ENCODE peak calls at places on chromosomes 16 and 17, in four cellular contexts. M is adrenal gland, J is right lobe of liver, H is A673. L is an unnamed sample.

GRCh38 chr17:21119945-21120249 is 6.9 kb upstream of the DHRS7B start:
- DNase-seq in H (no peak), J (no peak), M (peak; percentile 29), L (no peak)

GRCh38 chr17:74276561-74277009 is 2.6 kb downstream of the DNAI2 start:
- DNase-seq in H (no peak), J (no peak), M (no peak), L (no peak)

GRCh38 chr17:75093543-75094158 is 5.9 kb downstream of the SLC16A5 start:
- DNase-seq in M (no peak), H (no peak), J (no peak), L (no peak)

GRCh38 chr16:1428511-1428910 is 2.4 kb upstream of the PERCC1 start:
- DNase-seq in M (no peak), J (no peak), H (no peak), L (no peak)

GRCh38 chr16:2473999-2474876 is 689 bp upstream of the TBC1D24 start:
- DNase-seq in M (no peak), H (peak; percentile 70), J (peak; percentile 69), L (no peak)

GRCh38 chr16:4501071-4501478 is 24.9 kb downstream of the HMOX2 start:
- DNase-seq in J (no peak), M (no peak), H (no peak), L (peak; percentile 12)

GRCh38 chr17:49859991-49860953 is 12.4 kb upstream of the TAC4 start:
- DNase-seq in M (no peak), J (no peak), H (no peak), L (no peak)

GRCh38 chr16:87541004-87541881 is 48.4 kb upstream of the ZCCHC14 start:
- DNase-seq in J (peak; percentile 77), M (peak; percentile 66), H (peak; percentile 54), L (peak; percentile 86)

GRCh38 chr16:66273644-66274334 is 92.7 kb upstream of the CDH5 start:
- DNase-seq in H (no peak), J (no peak), M (peak; percentile 45), L (no peak)

GRCh38 chr16:64717871-64718270 is 404.0 kb downstream of the CDH11 start:
- DNase-seq in M (no peak), J (no peak), H (no peak), L (no peak)

GRCh38 chr16:85911531-85911930 is 12.6 kb downstream of the IRF8 start:
- DNase-seq in J (no peak), M (no peak), H (no peak), L (peak; percentile 65)

GRCh38 chr17:74619077-74619673 is 4.4 kb downstream of the CD300E start:
- DNase-seq in M (no peak), J (no peak), H (no peak), L (no peak)

GRCh38 chr17:82031885-82032627 is 578 bp downstream of the RAC3 start:
- DNase-seq in M (no peak), J (no peak), H (no peak), L (no peak)

GRCh38 chr17:1880851-1881630 is 51.2 kb downstream of the RPA1 start:
- DNase-seq in M (no peak), H (no peak), J (no peak), L (no peak)

GRCh38 chr17:70629902-70630301 is 460.6 kb downstream of the KCNJ2 start:
- DNase-seq in J (no peak), H (no peak), M (no peak), L (no peak)

GRCh38 chr17:35799942-35800341 is 4.5 kb upstream of the MMP28 start:
- DNase-seq in J (peak; percentile 93), H (no peak), M (peak; percentile 91), L (peak; percentile 87)

GRCh38 chr17:28725166-28725659 is 820 bp downstream of the TLCD1 start:
- DNase-seq in J (no peak), M (no peak), H (peak; percentile 76), L (no peak)

GRCh38 chr16:21611546-21612384 is 12.4 kb downstream of the METTL9 start:
- DNase-seq in J (no peak), M (no peak), H (peak; percentile 62), L (no peak)

GRCh38 chr16:67248401-67249177 is at the start of gene SLC9A5:
- DNase-seq in J (no peak), M (no peak), H (no peak), L (peak; percentile 81)

GRCh38 chr17:49101054-49101534 is 31.5 kb upstream of the B4GALNT2 start:
- DNase-seq in M (no peak), J (no peak), H (no peak), L (no peak)

GRCh38 chr16:75329933-75330332 is 78.5 kb upstream of the BCAR1 start:
- DNase-seq in H (no peak), J (no peak), M (no peak), L (no peak)

GRCh38 chr16:67148221-67148620 is 2.6 kb downstream of the B3GNT9 start:
- DNase-seq in H (no peak), M (no peak), J (no peak), L (peak; percentile 42)

GRCh38 chr16:50360033-50360778 is 8.6 kb downstream of the BRD7 start:
- DNase-seq in H (no peak), M (peak; percentile 81), J (no peak), L (peak; percentile 86)

GRCh38 chr17:47719411-47720152 is 13.5 kb upstream of the TBX21 start:
- DNase-seq in M (no peak), J (no peak), H (no peak), L (no peak)

GRCh38 chr16:22764662-22765302 is 49.2 kb upstream of the HS3ST2 start:
- DNase-seq in J (no peak), H (no peak), M (peak; percentile 51), L (no peak)

GRCh38 chr17:73532441-73532901 is 111.8 kb downstream of the SDK2 start:
- DNase-seq in M (peak; percentile 83), H (no peak), J (no peak), L (no peak)

GRCh38 chr17:53150101-53150698 is 672.5 kb upstream of the KIF2B start:
- DNase-seq in H (peak; percentile 26), J (no peak), M (no peak), L (no peak)

GRCh38 chr17:67441052-67441738 is 64.1 kb downstream of the PITPNC1 start:
- DNase-seq in J (no peak), M (peak; percentile 61), H (peak; percentile 90), L (peak; percentile 47)

GRCh38 chr17:42541041-42541833 is 5.2 kb downstream of the NAGLU start:
- DNase-seq in H (no peak), J (peak; percentile 31), M (no peak), L (no peak)

GRCh38 chr16:72739577-72739976 is 308.4 kb downstream of the ZFHX3 start:
- DNase-seq in M (no peak), H (peak; percentile 58), J (no peak), L (no peak)

DNA sequence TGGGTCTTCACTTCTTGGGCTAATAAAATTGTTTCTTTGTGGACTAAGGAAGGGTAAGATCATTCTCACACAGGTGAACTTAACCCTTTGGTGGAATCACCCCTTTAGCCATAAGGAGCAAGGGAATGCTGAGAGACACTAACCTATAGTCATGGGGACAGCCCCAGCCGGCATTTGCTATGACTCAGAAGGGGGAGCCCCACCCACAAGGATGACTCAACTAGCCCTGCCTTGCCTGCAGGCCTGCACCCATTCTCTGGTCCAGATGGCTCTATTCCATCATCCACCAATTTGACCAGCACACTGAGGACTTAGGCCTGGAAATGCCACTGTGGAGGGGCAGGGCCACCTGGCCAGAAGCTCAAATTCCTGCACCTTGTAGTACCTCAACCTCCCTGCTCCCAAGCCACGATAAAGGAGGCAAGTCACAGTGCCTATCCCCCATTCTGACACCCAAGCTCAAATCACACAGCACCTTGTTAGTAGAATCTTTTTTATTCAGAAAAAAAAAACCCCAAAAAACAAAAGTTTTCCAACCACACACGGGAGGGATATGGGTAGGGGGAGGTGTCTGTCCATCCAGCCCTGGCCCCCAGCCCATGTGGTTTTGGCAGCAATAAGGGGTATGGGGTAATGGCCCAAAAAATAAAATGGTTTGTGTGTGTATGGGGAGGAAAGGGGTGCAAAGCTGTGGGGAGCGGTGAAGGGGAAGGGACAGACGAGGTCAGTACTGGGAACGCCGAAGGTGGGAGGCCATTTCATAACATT is 3.0 kb downstream of the PFN1 start:
- DNase-seq in M (peak; percentile 92), H (peak; percentile 73), J (no peak), L (peak; percentile 90)
- H3K4me1 ChIP-seq in M (peaks cover 51% of the 10 kb centered on the region), H (peaks cover 38% of the 10 kb centered on the region), J (peaks cover 35% of the 10 kb centered on the region), L (no peaks in the 10 kb centered on the region)

DNA sequence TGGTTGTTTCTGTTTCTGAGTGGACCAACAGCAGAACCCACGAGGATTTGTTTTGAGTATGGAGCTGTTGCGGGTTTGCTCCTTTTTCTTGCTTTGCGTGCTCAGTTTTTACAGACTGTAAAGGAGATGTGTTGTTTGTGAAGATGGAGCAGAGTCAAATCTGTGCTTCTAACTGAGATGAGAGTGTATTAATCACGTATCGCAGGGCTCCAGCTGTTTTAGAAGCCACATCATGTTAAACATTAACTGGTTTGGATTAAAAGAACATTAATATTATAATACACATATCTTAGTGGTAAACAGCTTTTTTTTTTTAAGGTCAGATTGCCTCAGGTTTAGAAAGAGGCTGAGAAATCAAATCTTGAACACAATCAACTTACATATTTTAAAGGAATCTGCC is 69.4 kb downstream of the YPEL2 start:
- DNase-seq in J (no peak), M (no peak), H (no peak), L (no peak)
- H3K4me1 ChIP-seq in J (peaks cover 21% of the 10 kb centered on the region), M (peaks cover 37% of the 10 kb centered on the region), H (no peaks in the 10 kb centered on the region), L (peaks cover 6% of the 10 kb centered on the region)

GRCh38 chr17:81029859-81030258 is 5.1 kb upstream of the BAIAP2 start:
- DNase-seq in J (peak; percentile 40), M (no peak), H (no peak), L (no peak)
- H3K4me1 ChIP-seq in J (peaks cover 34% of the 10 kb centered on the region), M (peaks cover 12% of the 10 kb centered on the region), H (peaks cover 19% of the 10 kb centered on the region), L (no peaks in the 10 kb centered on the region)

DNA sequence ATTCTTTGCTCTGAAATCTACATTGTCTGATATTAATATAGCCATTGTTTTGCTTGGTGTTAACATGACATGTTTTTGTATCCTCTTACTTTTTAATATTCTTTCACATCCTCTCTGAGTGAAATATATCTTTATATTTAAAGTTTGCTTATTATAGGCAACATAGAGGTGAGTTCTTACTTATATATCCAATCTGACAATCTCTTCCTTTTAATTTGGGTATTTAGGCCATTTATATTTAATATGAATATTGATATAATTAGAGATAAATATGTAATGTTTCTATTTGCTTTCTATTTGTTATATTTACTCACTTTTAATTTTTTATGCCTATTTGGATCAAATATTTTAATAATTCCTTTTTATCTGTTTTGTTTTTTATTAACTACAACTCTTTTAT is 554.1 kb upstream of the SALL1 start:
- DNase-seq in H (no peak), J (no peak), M (no peak), L (no peak)
- H3K4me1 ChIP-seq in H (no peaks in the 10 kb centered on the region), J (no peaks in the 10 kb centered on the region), M (no peaks in the 10 kb centered on the region), L (no peaks in the 10 kb centered on the region)

DNA sequence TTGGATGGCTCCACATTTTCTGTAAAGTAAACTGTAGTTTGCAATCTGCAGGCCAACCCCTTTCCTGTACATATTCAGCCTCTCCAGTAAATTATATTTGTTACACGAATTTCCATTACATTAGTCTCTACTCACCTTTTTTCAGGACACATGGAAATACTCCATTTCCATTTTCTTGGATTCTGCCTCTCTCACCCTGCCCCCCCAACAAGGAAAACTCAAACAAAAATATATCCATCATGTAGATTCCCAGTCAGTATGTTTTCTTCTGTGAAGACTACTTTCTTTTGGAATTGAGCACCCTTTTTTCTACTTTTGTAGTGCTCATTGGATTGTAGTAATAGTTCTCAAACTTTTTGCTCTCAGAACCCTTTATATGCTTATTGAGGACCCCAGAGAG is 2.9 kb downstream of the PPM1D start:
- DNase-seq in M (no peak), J (no peak), H (no peak), L (no peak)
- H3K4me1 ChIP-seq in M (peaks cover 39% of the 10 kb centered on the region), J (peaks cover 8% of the 10 kb centered on the region), H (peaks cover 11% of the 10 kb centered on the region), L (no peaks in the 10 kb centered on the region)

L was measured in aorta.